ENCODE peak calls at places on chromosomes 5 and 9, in seven cellular contexts. M is colonic mucosa; J is suprapubic skin; Z is CD8-positive, alpha-beta T cell; W is astrocyte of the spinal cord; E is lower leg skin; D is cardiac muscle cell. H is an unnamed sample.

GRCh38 chr5:52893105-52893504 is 96.0 kb upstream of the ITGA2 start:
- DNase-seq in M (no peak), J (no peak), Z (no peak), W (peak), E (no peak), D (no peak), H (no peak)

GRCh38 chr9:27329292-27329691 is 32.3 kb upstream of the EQTN start:
- DNase-seq in M (no peak), J (no peak), Z (no peak), W (no peak), E (no peak), D (no peak), H (no peak)

GRCh38 chr9:21031091-21031817 is at the start of gene HACD4:
- DNase-seq in M (peak), J (peak), Z (peak), W (peak), E (peak), D (peak), H (no peak)

GRCh38 chr5:6056280-6056679 is 322.1 kb downstream of the MED10 start:
- DNase-seq in M (no peak), J (no peak), Z (no peak), W (no peak), E (no peak), D (no peak), H (no peak)

GRCh38 chr5:169223595-169223953 is 77.4 kb downstream of the SLIT3 start:
- DNase-seq in M (no peak), J (no peak), Z (no peak), W (no peak), E (no peak), D (no peak), H (no peak)

GRCh38 chr5:116766470-116766947 is 191.9 kb upstream of the SEMA6A start:
- DNase-seq in M (no peak), J (peak), Z (no peak), W (peak), E (peak), D (no peak), H (no peak)

GRCh38 chr9:16386579-16387077 is 483.8 kb downstream of the BNC2 start:
- DNase-seq in M (no peak), J (no peak), Z (no peak), W (no peak), E (no peak), D (no peak), H (no peak)

GRCh38 chr5:64505769-64506566 is at the start of gene RGS7BP:
- DNase-seq in M (no peak), J (no peak), Z (no peak), W (peak), E (no peak), D (peak), H (no peak)

GRCh38 chr5:111246459-111246858 is 22.3 kb downstream of the CAMK4 start:
- DNase-seq in M (no peak), J (no peak), Z (no peak), W (no peak), E (no peak), D (no peak), H (no peak)

GRCh38 chr5:74476197-74477081 is 164.1 kb downstream of the ENC1 start:
- DNase-seq in M (no peak), J (no peak), Z (no peak), W (no peak), E (no peak), D (no peak), H (no peak)

GRCh38 chr5:75756191-75756590 is 39.0 kb upstream of the POC5 start:
- DNase-seq in M (no peak), J (no peak), Z (no peak), W (no peak), E (no peak), D (no peak), H (no peak)

GRCh38 chr5:43000198-43000840 is 39.8 kb downstream of the ANXA2R start:
- DNase-seq in M (no peak), J (no peak), Z (no peak), W (peak), E (no peak), D (peak), H (no peak)

GRCh38 chr5:113514263-113514590 is 733 bp downstream of the YTHDC2 start:
- DNase-seq in M (no peak), J (no peak), Z (no peak), W (no peak), E (no peak), D (peak), H (no peak)

GRCh38 chr9:120918931-120919638 is 7.5 kb downstream of the TRAF1 start:
- DNase-seq in M (no peak), J (no peak), Z (no peak), W (no peak), E (no peak), D (peak), H (no peak)

GRCh38 chr9:120917285-120917684 is 9.3 kb downstream of the TRAF1 start:
- DNase-seq in M (no peak), J (no peak), Z (no peak), W (no peak), E (no peak), D (no peak), H (no peak)

GRCh38 chr9:120916573-120916972 is 10.0 kb downstream of the TRAF1 start:
- DNase-seq in M (no peak), J (peak), Z (no peak), W (peak), E (peak), D (no peak), H (no peak)

GRCh38 chr9:120919639-120920494 is 6.7 kb downstream of the TRAF1 start:
- DNase-seq in M (no peak), J (no peak), Z (no peak), W (no peak), E (peak), D (no peak), H (no peak)

GRCh38 chr9:120917989-120918630 is 8.5 kb downstream of the TRAF1 start:
- DNase-seq in M (no peak), J (no peak), Z (no peak), W (no peak), E (no peak), D (no peak), H (no peak)
- H3K4me3 ChIP-seq in M (no peak), J (no peak), Z (no peak), W (no peak), E (no peak), D (no peak), H (no peak)

DNA sequence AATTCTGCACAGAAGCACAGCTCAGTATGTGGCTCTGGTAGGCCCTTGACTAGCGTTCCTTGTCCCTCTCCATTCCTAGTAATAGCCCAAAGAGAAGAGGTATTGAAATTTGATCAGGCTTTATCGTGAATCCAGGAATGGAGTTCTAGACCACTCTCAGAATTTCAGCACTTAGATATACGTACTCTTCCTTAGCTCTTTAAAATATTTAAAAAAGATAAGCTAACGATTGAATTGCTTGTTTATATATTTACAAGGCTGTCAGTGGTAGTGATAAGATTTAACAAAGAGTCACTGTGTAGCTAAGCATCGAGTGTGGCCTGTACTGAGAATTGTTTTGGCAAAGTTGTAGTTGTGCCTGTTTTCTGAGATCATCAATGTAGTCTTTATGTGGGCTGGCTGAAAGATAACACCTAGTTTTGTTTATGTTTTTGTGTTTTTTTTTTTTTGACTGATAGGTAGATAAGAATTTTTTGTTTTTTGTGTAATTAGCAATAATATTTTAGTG is 2.5 kb downstream of the KIAA1958 start:
- DNase-seq in M (no peak), J (no peak), Z (no peak), W (no peak), E (no peak), D (peak), H (no peak)
- H3K4me3 ChIP-seq in M (no peak), J (no peak), Z (no peak), W (no peak), E (no peak), D (peak), H (no peak)

DNA sequence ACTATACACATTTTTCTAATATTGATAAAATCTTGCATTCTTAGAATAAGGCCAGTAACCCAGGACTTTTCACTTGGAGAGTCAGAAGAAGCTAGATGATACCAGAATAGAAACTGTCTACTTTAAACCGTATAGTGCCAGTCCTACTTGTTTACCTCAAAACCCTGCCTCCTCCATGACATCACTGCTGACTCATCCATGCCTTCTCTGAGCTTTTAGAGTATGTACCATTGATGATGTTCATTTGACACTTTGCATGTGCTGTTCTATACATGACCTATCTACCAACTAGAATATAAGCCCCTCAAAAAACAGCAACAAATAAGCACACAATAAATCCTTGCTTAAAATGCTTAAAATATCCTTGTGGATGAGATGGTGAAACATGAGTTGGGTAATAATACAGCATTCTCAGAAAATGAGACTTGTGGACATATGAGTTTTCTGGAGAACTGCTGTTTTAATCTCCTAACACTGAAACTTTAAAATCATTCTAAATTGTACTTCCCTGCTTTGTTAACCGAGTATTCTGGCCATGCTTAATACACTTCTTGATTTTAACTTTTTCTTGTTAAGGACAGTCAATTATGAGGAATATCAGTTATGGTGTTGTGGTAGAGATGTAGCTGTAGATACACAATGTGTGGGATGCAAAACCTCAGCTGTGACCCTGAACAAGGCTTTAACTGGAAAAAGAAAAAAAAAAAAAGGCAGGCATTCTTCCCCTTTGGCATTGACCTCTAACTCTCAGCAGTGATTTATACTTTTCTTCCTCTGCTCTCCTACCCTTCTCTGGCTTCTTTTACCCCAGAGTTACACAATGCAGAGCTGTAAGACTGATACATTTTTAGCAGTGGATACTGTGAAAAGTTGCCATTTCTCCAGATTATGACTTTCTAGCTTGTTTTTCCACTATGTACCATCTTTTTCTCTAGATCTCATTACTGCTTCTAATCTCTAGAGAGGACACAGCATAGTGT is 2.3 kb downstream of the CTNNAL1 start:
- DNase-seq in M (no peak), J (no peak), Z (no peak), W (peak), E (peak), D (no peak), H (peak)
- H3K4me3 ChIP-seq in M (no peak), J (no peak), Z (no peak), W (peak), E (no peak), D (peak), H (peak)

DNA sequence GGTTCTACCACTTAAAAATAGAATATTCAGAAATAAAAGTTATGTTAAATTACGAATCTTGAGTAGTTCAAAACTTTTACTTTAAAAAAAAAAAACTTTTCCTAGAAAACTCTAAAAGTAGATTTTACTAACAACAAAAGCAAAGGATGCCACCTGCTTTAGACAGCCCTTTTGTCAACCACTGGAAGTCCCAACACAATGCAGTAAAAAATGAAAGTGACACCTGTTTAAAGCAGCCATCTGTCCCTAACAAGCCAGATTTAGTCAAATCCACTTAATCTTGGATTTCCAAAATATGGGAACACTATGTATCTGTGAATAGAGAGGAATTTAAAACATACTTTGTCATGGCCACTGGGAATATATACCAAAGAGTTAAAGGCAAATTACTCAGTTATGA is 3.8 kb downstream of the RFX3 start:
- DNase-seq in M (no peak), J (no peak), Z (no peak), W (no peak), E (no peak), D (no peak), H (no peak)
- H3K4me3 ChIP-seq in M (no peak), J (no peak), Z (no peak), W (no peak), E (no peak), D (no peak), H (no peak)

DNA sequence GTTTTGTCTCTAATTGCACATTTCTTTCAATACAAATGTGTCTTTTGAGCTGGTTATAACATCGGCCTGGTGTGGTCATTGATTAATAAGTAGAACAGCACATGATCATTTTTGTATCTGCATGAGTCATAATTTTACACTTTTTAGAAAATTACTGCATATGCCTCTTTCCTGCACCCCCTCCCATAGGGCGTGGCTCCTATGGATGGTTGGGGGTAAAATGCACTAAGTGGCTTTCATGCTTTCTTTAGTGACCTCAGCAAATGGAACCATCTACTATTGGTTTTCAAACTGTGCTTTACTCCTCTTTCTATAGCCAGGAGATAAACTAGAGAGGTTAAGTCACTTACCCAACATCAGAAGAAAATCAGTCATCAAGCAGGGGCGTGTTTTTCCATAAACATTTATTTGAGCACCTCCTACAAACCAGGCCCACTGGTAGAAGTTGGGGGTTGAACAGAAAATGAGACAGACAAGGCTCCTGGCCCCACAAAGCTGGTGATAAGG is 3.8 kb downstream of the ANXA6 start:
- DNase-seq in M (no peak), J (no peak), Z (no peak), W (no peak), E (no peak), D (no peak), H (no peak)
- H3K4me3 ChIP-seq in M (no peak), J (no peak), Z (no peak), W (no peak), E (no peak), D (no peak), H (no peak)

GRCh38 chr5:41789434-41789833 is 80.8 kb downstream of the OXCT1 start:
- DNase-seq in M (no peak), J (no peak), Z (no peak), W (no peak), E (no peak), D (no peak), H (no peak)
- H3K4me3 ChIP-seq in M (no peak), J (no peak), Z (no peak), W (no peak), E (no peak), D (no peak), H (no peak)

GRCh38 chr9:124699575-124699974 is 71.5 kb downstream of the NR6A1 start:
- DNase-seq in M (no peak), J (no peak), Z (no peak), W (no peak), E (no peak), D (no peak), H (no peak)

GRCh38 chr9:124696101-124696500 is 75.0 kb downstream of the NR6A1 start:
- DNase-seq in M (no peak), J (no peak), Z (no peak), W (peak), E (no peak), D (no peak), H (no peak)

GRCh38 chr9:124697326-124698200 is 73.5 kb downstream of the NR6A1 start:
- DNase-seq in M (no peak), J (no peak), Z (no peak), W (peak), E (no peak), D (peak), H (no peak)

GRCh38 chr9:124695280-124695890 is 75.7 kb downstream of the NR6A1 start:
- DNase-seq in M (no peak), J (no peak), Z (no peak), W (peak), E (no peak), D (no peak), H (no peak)

GRCh38 chr9:124698265-124698664 is 72.8 kb downstream of the NR6A1 start:
- DNase-seq in M (no peak), J (no peak), Z (no peak), W (peak), E (no peak), D (no peak), H (no peak)
- H3K4me3 ChIP-seq in M (no peak), J (no peak), Z (no peak), W (no peak), E (no peak), D (no peak), H (no peak)

GRCh38 chr5:15577132-15577531 is 77.2 kb downstream of the FBXL7 start:
- DNase-seq in M (no peak), J (no peak), Z (no peak), W (no peak), E (no peak), D (peak), H (no peak)
- H3K4me3 ChIP-seq in M (no peak), J (no peak), Z (no peak), W (no peak), E (no peak), D (no peak), H (no peak)

GRCh38 chr5:143142596-143143435 is 260.7 kb downstream of the NR3C1 start:
- DNase-seq in M (no peak), J (no peak), Z (no peak), W (peak), E (peak), D (no peak), H (no peak)
- H3K4me3 ChIP-seq in M (no peak), J (no peak), Z (no peak), W (no peak), E (no peak), D (no peak), H (no peak)

GRCh38 chr5:57532513-57533497 is 50.2 kb upstream of the ACTBL2 start:
- DNase-seq in M (no peak), J (no peak), Z (no peak), W (peak), E (no peak), D (no peak), H (no peak)

GRCh38 chr5:57539281-57539701 is 56.7 kb upstream of the ACTBL2 start:
- DNase-seq in M (no peak), J (no peak), Z (no peak), W (peak), E (no peak), D (no peak), H (peak)

GRCh38 chr5:57537831-57538230 is 55.2 kb upstream of the ACTBL2 start:
- DNase-seq in M (no peak), J (no peak), Z (no peak), W (no peak), E (no peak), D (no peak), H (no peak)

GRCh38 chr5:57538341-57538955 is 55.8 kb upstream of the ACTBL2 start:
- DNase-seq in M (no peak), J (no peak), Z (no peak), W (peak), E (peak), D (no peak), H (peak)
- H3K4me3 ChIP-seq in M (no peak), J (no peak), Z (no peak), W (no peak), E (no peak), D (no peak), H (no peak)

H was measured in BJ.